ENCODE peak calls at places on chromosomes 1 and 21, in seven cellular contexts. H, U, I, C, W, G and J are unnamed samples.

GRCh38 chr1:58584082-58584895 is 7.2 kb upstream of the TACSTD2 start:
- DNase-seq in H (peak), U (peak), I (no peak), C (peak), W (peak), G (peak), J (peak)

GRCh38 chr1:100643430-100644196 is 75.9 kb upstream of the VCAM1 start:
- DNase-seq in H (no peak), U (peak), I (no peak), C (no peak), W (no peak), G (no peak), J (no peak)

GRCh38 chr1:227786673-227787512 is 28.6 kb upstream of the PRSS38 start:
- DNase-seq in H (no peak), U (no peak), I (no peak), C (no peak), W (no peak), G (no peak), J (no peak)

GRCh38 chr1:25064465-25065238 is 134.6 kb upstream of the RUNX3 start:
- DNase-seq in H (no peak), U (no peak), I (no peak), C (no peak), W (no peak), G (no peak), J (no peak)

GRCh38 chr1:79117376-79117775 is 110.8 kb upstream of the ADGRL4 start:
- DNase-seq in H (no peak), U (no peak), I (no peak), C (no peak), W (no peak), G (no peak), J (no peak)

GRCh38 chr1:155173478-155174333 is at the start of gene TRIM46:
- DNase-seq in H (peak), U (peak), I (no peak), C (peak), W (no peak), G (peak), J (no peak)

GRCh38 chr21:46212721-46213484 is 15.7 kb downstream of the LSS start:
- DNase-seq in H (no peak), U (no peak), I (no peak), C (peak), W (no peak), G (no peak), J (no peak)

GRCh38 chr1:2208309-2209239 is 14.0 kb upstream of the FAAP20 start:
- DNase-seq in H (peak), U (peak), I (peak), C (peak), W (peak), G (peak), J (no peak)

GRCh38 chr1:1347026-1347595 is 2.1 kb downstream of the DVL1 start:
- DNase-seq in H (no peak), U (no peak), I (no peak), C (no peak), W (no peak), G (no peak), J (no peak)

GRCh38 chr21:45972716-45973474 is 8.7 kb upstream of the COL6A1 start:
- DNase-seq in H (no peak), U (no peak), I (peak), C (peak), W (peak), G (peak), J (no peak)

GRCh38 chr1:196734006-196734405 is 40.6 kb upstream of the CFHR3 start:
- DNase-seq in H (no peak), U (no peak), I (no peak), C (no peak), W (no peak), G (no peak), J (no peak)

GRCh38 chr1:246157516-246157915 is 349.6 kb downstream of the SMYD3 start:
- DNase-seq in H (no peak), U (no peak), I (no peak), C (no peak), W (no peak), G (no peak), J (no peak)

GRCh38 chr1:145846191-145846590 is 761 bp downstream of the NUDT17 start:
- DNase-seq in H (peak), U (peak), I (peak), C (no peak), W (no peak), G (no peak), J (no peak)

GRCh38 chr1:243748227-243748626 is 101.8 kb downstream of the AKT3 start:
- DNase-seq in H (no peak), U (no peak), I (no peak), C (no peak), W (no peak), G (no peak), J (no peak)
- H3K27ac ChIP-seq in H (no peak), U (no peak), I (no peak), C (no peak), W (no peak), G (no peak), J (no peak)

GRCh38 chr1:93753766-93754763 is 72.4 kb upstream of the BCAR3 start:
- DNase-seq in H (peak), U (peak), I (no peak), C (no peak), W (no peak), G (peak), J (peak)

GRCh38 chr1:93756656-93757055 is 75.0 kb upstream of the BCAR3 start:
- DNase-seq in H (peak), U (no peak), I (no peak), C (no peak), W (no peak), G (no peak), J (no peak)

GRCh38 chr1:93763981-93764750 is 82.5 kb upstream of the BCAR3 start:
- DNase-seq in H (no peak), U (no peak), I (no peak), C (no peak), W (no peak), G (no peak), J (no peak)

DNA sequence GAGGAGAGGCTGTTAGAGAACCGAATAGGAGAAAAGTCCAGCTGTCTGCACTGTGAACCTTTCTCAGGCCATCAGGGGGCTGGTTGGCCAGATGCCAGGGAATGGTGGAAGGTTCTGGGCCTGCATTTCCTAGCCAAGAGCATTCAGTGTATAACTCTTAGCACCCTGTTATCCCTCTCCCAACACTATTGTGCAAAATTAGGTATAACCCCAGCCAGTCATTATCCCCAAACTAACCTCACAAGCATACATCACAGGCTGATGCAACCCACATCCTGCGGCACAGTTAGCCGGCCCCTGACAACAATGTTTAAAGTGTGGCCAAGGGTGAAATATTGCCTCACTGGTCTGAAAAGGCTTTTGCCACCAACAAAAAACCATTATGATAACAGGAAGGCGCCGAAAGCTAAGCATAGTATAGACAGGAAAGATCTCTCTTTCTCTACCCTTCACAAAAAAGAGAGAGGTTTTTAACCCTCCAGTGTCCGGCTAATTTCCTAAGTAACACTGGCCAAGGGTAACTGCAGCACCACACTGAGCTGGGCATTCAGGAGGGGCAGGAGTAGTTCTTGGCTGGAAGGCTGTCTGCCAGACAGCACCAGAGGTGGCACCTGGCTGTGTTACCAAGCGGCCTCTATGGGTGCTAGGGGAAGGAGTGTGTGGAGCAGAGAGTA is 77.3 kb upstream of the BCAR3 start:
- DNase-seq in H (peak), U (peak), I (no peak), C (no peak), W (no peak), G (peak), J (no peak)
- H3K27ac ChIP-seq in H (peak), U (peak), I (no peak), C (no peak), W (no peak), G (no peak), J (peak)

GRCh38 chr1:219938706-219939105 is 10.3 kb upstream of the SLC30A10 start:
- DNase-seq in H (peak), U (no peak), I (no peak), C (no peak), W (no peak), G (peak), J (peak)
- H3K27ac ChIP-seq in H (no peak), U (no peak), I (no peak), C (no peak), W (no peak), G (no peak), J (no peak)

DNA sequence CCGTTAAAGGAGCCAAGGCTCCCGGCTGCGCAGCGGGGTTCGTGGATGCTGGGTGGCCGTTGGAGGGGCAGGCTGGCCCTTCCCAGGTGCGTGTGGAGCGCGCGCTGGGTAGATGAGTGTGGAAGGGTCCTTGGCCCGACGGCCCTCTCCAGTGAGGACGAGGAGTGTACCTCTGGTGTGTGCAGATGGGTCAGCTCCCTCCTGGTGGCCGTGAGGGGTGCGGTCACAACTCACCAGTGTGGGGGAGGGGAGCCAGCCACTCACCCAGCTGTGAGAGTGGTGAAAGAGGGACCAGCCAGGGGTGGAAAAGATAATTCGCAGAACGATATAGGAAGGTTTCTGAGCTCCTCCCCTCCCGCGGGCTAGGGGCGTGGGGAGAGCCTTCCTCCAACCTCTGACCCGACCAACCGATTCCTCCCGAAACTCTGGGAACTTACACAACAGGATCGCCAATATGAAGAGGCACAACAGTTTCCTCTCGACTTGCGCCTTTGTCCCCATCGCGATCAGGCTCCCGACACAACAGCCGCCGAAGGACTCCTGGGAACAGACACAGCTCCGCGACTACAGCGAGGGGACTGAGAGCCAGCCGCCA is at the start of gene F11R:
- DNase-seq in H (peak), U (peak), I (peak), C (no peak), W (peak), G (no peak), J (no peak)
- H3K27ac ChIP-seq in H (peak), U (peak), I (peak), C (no peak), W (peak), G (no peak), J (peak)

DNA sequence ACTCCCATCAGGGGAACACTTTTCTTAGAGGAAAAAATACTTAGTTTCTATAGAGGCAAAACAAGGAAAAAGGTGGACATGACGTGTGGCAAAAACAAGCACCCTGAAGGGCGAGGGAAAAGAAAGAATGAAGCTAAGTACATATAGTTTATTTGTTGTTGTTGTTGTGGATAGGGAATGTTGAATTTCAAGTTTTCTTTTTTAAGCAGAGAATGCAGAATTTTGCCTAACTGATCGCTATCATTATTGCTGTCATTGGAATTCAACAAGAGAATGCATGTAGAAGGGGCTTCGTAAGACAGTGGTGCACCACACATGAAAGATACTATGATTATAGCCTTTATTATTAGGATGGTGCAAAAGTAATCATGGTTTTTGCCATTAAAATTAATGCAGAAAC is 144.0 kb downstream of the LMO4 start:
- DNase-seq in H (no peak), U (no peak), I (no peak), C (no peak), W (no peak), G (no peak), J (no peak)
- H3K27ac ChIP-seq in H (peak), U (no peak), I (no peak), C (no peak), W (no peak), G (no peak), J (no peak)

DNA sequence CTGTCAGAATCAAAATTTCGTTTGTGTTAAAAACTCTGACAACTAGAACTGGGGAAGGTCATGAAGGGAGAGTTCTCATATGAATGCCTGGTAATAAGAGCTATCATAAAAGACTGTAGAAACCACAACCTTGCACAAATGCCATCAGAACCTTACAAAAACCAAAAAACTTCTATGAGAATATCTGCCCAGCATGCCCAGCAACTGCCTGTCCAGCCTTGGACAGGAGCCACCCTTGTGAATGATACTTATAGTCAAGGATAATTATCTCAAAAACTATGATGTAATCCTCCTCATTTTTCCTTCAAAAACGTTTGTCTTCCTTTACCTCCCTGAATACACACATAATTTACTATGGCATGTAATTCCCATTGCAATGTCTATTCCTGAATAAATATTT is 53.4 kb upstream of the C1orf185 start:
- DNase-seq in H (no peak), U (no peak), I (no peak), C (no peak), W (no peak), G (no peak), J (no peak)
- H3K27ac ChIP-seq in H (no peak), U (no peak), I (no peak), C (no peak), W (no peak), G (no peak), J (no peak)

GRCh38 chr1:40708750-40709099 is 17.2 kb downstream of the NFYC start:
- DNase-seq in H (peak), U (peak), I (no peak), C (no peak), W (no peak), G (no peak), J (peak)
- H3K27ac ChIP-seq in H (peak), U (peak), I (peak), C (peak), W (no peak), G (peak), J (peak)

GRCh38 chr1:33273961-33274371 is 17.7 kb downstream of the ZNF362 start:
- DNase-seq in H (peak), U (no peak), I (no peak), C (peak), W (no peak), G (no peak), J (no peak)

GRCh38 chr1:33271666-33272505 is 15.6 kb downstream of the ZNF362 start:
- DNase-seq in H (no peak), U (no peak), I (no peak), C (peak), W (no peak), G (no peak), J (no peak)

GRCh38 chr1:33273402-33273801 is 17.1 kb downstream of the ZNF362 start:
- DNase-seq in H (no peak), U (no peak), I (no peak), C (peak), W (no peak), G (no peak), J (no peak)

GRCh38 chr1:33272930-33273329 is 16.6 kb downstream of the ZNF362 start:
- DNase-seq in H (no peak), U (no peak), I (no peak), C (peak), W (no peak), G (no peak), J (no peak)

DNA sequence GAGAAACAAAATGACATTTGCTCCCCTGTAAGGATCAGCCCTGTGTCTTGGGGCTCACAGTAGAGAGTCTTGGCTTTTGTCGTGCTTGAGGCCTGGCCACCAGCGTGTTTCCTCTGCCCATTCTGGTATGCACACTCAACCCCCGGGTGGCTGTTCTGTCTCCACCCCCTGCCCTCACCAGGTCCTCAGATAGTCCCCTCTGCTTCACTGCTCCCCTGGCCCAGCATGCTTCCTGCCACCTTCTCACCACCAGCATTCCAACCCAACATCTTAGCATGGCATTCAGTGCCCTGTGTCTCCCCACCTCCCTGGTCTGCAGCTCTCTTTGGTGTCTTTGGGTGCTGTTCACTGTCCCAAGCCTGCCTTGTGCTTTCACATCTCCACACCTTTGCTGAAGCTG is 16.2 kb downstream of the ZNF362 start:
- DNase-seq in H (no peak), U (no peak), I (no peak), C (peak), W (no peak), G (no peak), J (no peak)
- H3K27ac ChIP-seq in H (no peak), U (no peak), I (no peak), C (peak), W (no peak), G (no peak), J (no peak)